ENCODE peak calls at places on chromosome 13, in five cellular contexts. One of them, this sample, is unnamed.

GRCh38 chr13:110560606-110561334 is 752 bp downstream of the RAB20 start:
- DNase-seq in IMR-90: no peak
- DNase-seq in AG04450: no peak
- DNase-seq in left ventricle myocardium inferior: peak
- DNase-seq in osteocyte: no peak
- DNase-seq in this sample: no peak

GRCh38 chr13:43546821-43547220 is 240.0 kb downstream of the ENOX1 start:
- DNase-seq in IMR-90: no peak
- DNase-seq in AG04450: no peak
- DNase-seq in left ventricle myocardium inferior: no peak
- DNase-seq in osteocyte: no peak
- DNase-seq in this sample: no peak

GRCh38 chr13:97116754-97117153 is 105.4 kb upstream of the MBNL2 start:
- DNase-seq in IMR-90: peak
- DNase-seq in AG04450: no peak
- DNase-seq in left ventricle myocardium inferior: no peak
- DNase-seq in osteocyte: no peak
- DNase-seq in this sample: no peak

GRCh38 chr13:23822252-23822824 is 66.9 kb downstream of the MIPEP start:
- DNase-seq in IMR-90: no peak
- DNase-seq in AG04450: no peak
- DNase-seq in left ventricle myocardium inferior: no peak
- DNase-seq in osteocyte: no peak
- DNase-seq in this sample: no peak

GRCh38 chr13:72920097-72920496 is 138.2 kb downstream of the PIBF1 start:
- DNase-seq in IMR-90: peak
- DNase-seq in AG04450: no peak
- DNase-seq in left ventricle myocardium inferior: peak
- DNase-seq in osteocyte: no peak
- DNase-seq in this sample: no peak

GRCh38 chr13:52085416-52085815 is 43.5 kb downstream of the NEK5 start:
- DNase-seq in IMR-90: peak
- DNase-seq in AG04450: peak
- DNase-seq in left ventricle myocardium inferior: no peak
- DNase-seq in osteocyte: no peak
- DNase-seq in this sample: no peak

GRCh38 chr13:39515231-39515630 is 87.8 kb downstream of the LHFPL6 start:
- DNase-seq in IMR-90: no peak
- DNase-seq in AG04450: no peak
- DNase-seq in left ventricle myocardium inferior: no peak
- DNase-seq in osteocyte: no peak
- DNase-seq in this sample: no peak

GRCh38 chr13:31263346-31263745 is 63.6 kb downstream of the B3GLCT start:
- DNase-seq in IMR-90: no peak
- DNase-seq in AG04450: no peak
- DNase-seq in left ventricle myocardium inferior: no peak
- DNase-seq in osteocyte: no peak
- DNase-seq in this sample: no peak

GRCh38 chr13:33322474-33322827 is 36.9 kb upstream of the STARD13 start:
- DNase-seq in IMR-90: peak
- DNase-seq in AG04450: peak
- DNase-seq in left ventricle myocardium inferior: peak
- DNase-seq in osteocyte: no peak
- DNase-seq in this sample: no peak

GRCh38 chr13:31885994-31886393 is 145.6 kb upstream of the FRY start:
- DNase-seq in IMR-90: peak
- DNase-seq in AG04450: no peak
- DNase-seq in left ventricle myocardium inferior: no peak
- DNase-seq in osteocyte: no peak
- DNase-seq in this sample: no peak

GRCh38 chr13:64553411-64554129 is 2676.6 kb downstream of the PCDH9 start:
- DNase-seq in IMR-90: peak
- DNase-seq in AG04450: peak
- DNase-seq in left ventricle myocardium inferior: no peak
- DNase-seq in osteocyte: no peak
- DNase-seq in this sample: no peak

GRCh38 chr13:76825415-76825814 is 60.8 kb downstream of the KCTD12 start:
- DNase-seq in IMR-90: peak
- DNase-seq in AG04450: no peak
- DNase-seq in left ventricle myocardium inferior: no peak
- DNase-seq in osteocyte: no peak
- DNase-seq in this sample: no peak

GRCh38 chr13:32264407-32264806 is 50.8 kb downstream of the ZAR1L start:
- DNase-seq in IMR-90: peak
- DNase-seq in AG04450: no peak
- DNase-seq in left ventricle myocardium inferior: peak
- DNase-seq in osteocyte: no peak
- DNase-seq in this sample: no peak

GRCh38 chr13:60329221-60329983 is 67.6 kb upstream of the TDRD3 start:
- DNase-seq in IMR-90: peak
- DNase-seq in AG04450: no peak
- DNase-seq in left ventricle myocardium inferior: no peak
- DNase-seq in osteocyte: no peak
- DNase-seq in this sample: no peak

GRCh38 chr13:82565191-82565590 is 1317.1 kb downstream of the SLITRK1 start:
- DNase-seq in IMR-90: no peak
- DNase-seq in AG04450: no peak
- DNase-seq in left ventricle myocardium inferior: no peak
- DNase-seq in osteocyte: no peak
- DNase-seq in this sample: no peak

GRCh38 chr13:110684388-110685056 is 21.4 kb downstream of the CARS2 start:
- DNase-seq in IMR-90: no peak
- DNase-seq in AG04450: no peak
- DNase-seq in left ventricle myocardium inferior: no peak
- DNase-seq in osteocyte: peak
- DNase-seq in this sample: no peak

GRCh38 chr13:80928241-80928640 is 587.3 kb upstream of the SPRY2 start:
- DNase-seq in IMR-90: no peak
- DNase-seq in AG04450: no peak
- DNase-seq in left ventricle myocardium inferior: no peak
- DNase-seq in osteocyte: no peak
- DNase-seq in this sample: no peak

GRCh38 chr13:39414339-39414738 is 188.7 kb downstream of the LHFPL6 start:
- DNase-seq in IMR-90: no peak
- DNase-seq in AG04450: no peak
- DNase-seq in left ventricle myocardium inferior: no peak
- DNase-seq in osteocyte: no peak
- DNase-seq in this sample: no peak

GRCh38 chr13:28413999-28414398 is 80.9 kb downstream of the FLT1 start:
- DNase-seq in IMR-90: no peak
- DNase-seq in AG04450: no peak
- DNase-seq in left ventricle myocardium inferior: no peak
- DNase-seq in osteocyte: no peak
- DNase-seq in this sample: no peak

GRCh38 chr13:32528358-32528757 is 10.2 kb downstream of the N4BP2L2 start:
- DNase-seq in IMR-90: peak
- DNase-seq in AG04450: no peak
- DNase-seq in left ventricle myocardium inferior: no peak
- DNase-seq in osteocyte: no peak
- DNase-seq in this sample: no peak

GRCh38 chr13:26280295-26280694 is 26.4 kb downstream of the CDK8 start:
- DNase-seq in IMR-90: peak
- DNase-seq in AG04450: no peak
- DNase-seq in left ventricle myocardium inferior: no peak
- DNase-seq in osteocyte: no peak
- DNase-seq in this sample: no peak

GRCh38 chr13:44311011-44311481 is 62.6 kb upstream of the SERP2 start:
- DNase-seq in IMR-90: peak
- DNase-seq in AG04450: no peak
- DNase-seq in left ventricle myocardium inferior: no peak
- DNase-seq in osteocyte: no peak
- DNase-seq in this sample: no peak

GRCh38 chr13:59946924-59947323 is 216.8 kb downstream of the DIAPH3 start:
- DNase-seq in IMR-90: peak
- DNase-seq in AG04450: no peak
- DNase-seq in left ventricle myocardium inferior: no peak
- DNase-seq in osteocyte: no peak
- DNase-seq in this sample: no peak

GRCh38 chr13:31765441-31765840 is 26.1 kb downstream of the RXFP2 start:
- DNase-seq in IMR-90: peak
- DNase-seq in AG04450: peak
- DNase-seq in left ventricle myocardium inferior: no peak
- DNase-seq in osteocyte: no peak
- DNase-seq in this sample: no peak

GRCh38 chr13:111283457-111283856 is 37.0 kb upstream of the TEX29 start:
- DNase-seq in IMR-90: no peak
- DNase-seq in AG04450: no peak
- DNase-seq in left ventricle myocardium inferior: no peak
- DNase-seq in osteocyte: no peak
- DNase-seq in this sample: no peak

GRCh38 chr13:76856141-76856571 is 30.0 kb downstream of the KCTD12 start:
- DNase-seq in IMR-90: peak
- DNase-seq in AG04450: no peak
- DNase-seq in left ventricle myocardium inferior: no peak
- DNase-seq in osteocyte: no peak
- DNase-seq in this sample: no peak

GRCh38 chr13:54742984-54743383 is 1714.4 kb downstream of the OLFM4 start:
- DNase-seq in IMR-90: no peak
- DNase-seq in AG04450: no peak
- DNase-seq in left ventricle myocardium inferior: no peak
- DNase-seq in osteocyte: no peak
- DNase-seq in this sample: no peak

GRCh38 chr13:44174769-44175425 is 198.7 kb upstream of the SERP2 start:
- DNase-seq in IMR-90: peak
- DNase-seq in AG04450: no peak
- DNase-seq in left ventricle myocardium inferior: no peak
- DNase-seq in osteocyte: no peak
- DNase-seq in this sample: no peak

GRCh38 chr13:91647361-91647970 is 249.0 kb downstream of the GPC5 start:
- DNase-seq in IMR-90: peak
- DNase-seq in AG04450: no peak
- DNase-seq in left ventricle myocardium inferior: no peak
- DNase-seq in osteocyte: no peak
- DNase-seq in this sample: no peak

GRCh38 chr13:104534847-104535246 is 1468.6 kb upstream of the SLC10A2 start:
- DNase-seq in IMR-90: no peak
- DNase-seq in AG04450: no peak
- DNase-seq in left ventricle myocardium inferior: no peak
- DNase-seq in osteocyte: no peak
- DNase-seq in this sample: no peak
- TF ChIP-seq CTCF in IMR-90: no peak
- TF ChIP-seq CTCF in AG04450: peak
- TF ChIP-seq CTCF in left ventricle myocardium inferior: no peak
- TF ChIP-seq CTCF in osteocyte: no peak
- TF ChIP-seq CTCF in this sample: peak

GRCh38 chr13:101155920-101156319 is 260.4 kb downstream of the NALCN start:
- DNase-seq in IMR-90: no peak
- DNase-seq in AG04450: no peak
- DNase-seq in left ventricle myocardium inferior: no peak
- DNase-seq in osteocyte: no peak
- DNase-seq in this sample: no peak
- TF ChIP-seq CTCF in IMR-90: peak
- TF ChIP-seq CTCF in AG04450: peak
- TF ChIP-seq CTCF in left ventricle myocardium inferior: peak
- TF ChIP-seq CTCF in osteocyte: peak
- TF ChIP-seq CTCF in this sample: peak

GRCh38 chr13:98495627-98496238 is 81.2 kb downstream of the STK24 start:
- DNase-seq in IMR-90: no peak
- DNase-seq in AG04450: no peak
- DNase-seq in left ventricle myocardium inferior: no peak
- DNase-seq in osteocyte: no peak
- DNase-seq in this sample: no peak

GRCh38 chr13:98493035-98493401 is 83.9 kb downstream of the STK24 start:
- DNase-seq in IMR-90: no peak
- DNase-seq in AG04450: no peak
- DNase-seq in left ventricle myocardium inferior: no peak
- DNase-seq in osteocyte: no peak
- DNase-seq in this sample: no peak

GRCh38 chr13:98496966-98497365 is 79.9 kb downstream of the STK24 start:
- DNase-seq in IMR-90: no peak
- DNase-seq in AG04450: no peak
- DNase-seq in left ventricle myocardium inferior: no peak
- DNase-seq in osteocyte: peak
- DNase-seq in this sample: no peak

GRCh38 chr13:98496239-98496668 is 80.7 kb downstream of the STK24 start:
- DNase-seq in IMR-90: peak
- DNase-seq in AG04450: no peak
- DNase-seq in left ventricle myocardium inferior: no peak
- DNase-seq in osteocyte: no peak
- DNase-seq in this sample: no peak

GRCh38 chr13:98494769-98495168 is 82.1 kb downstream of the STK24 start:
- DNase-seq in IMR-90: no peak
- DNase-seq in AG04450: no peak
- DNase-seq in left ventricle myocardium inferior: no peak
- DNase-seq in osteocyte: no peak
- DNase-seq in this sample: no peak
- TF ChIP-seq CTCF in IMR-90: no peak
- TF ChIP-seq CTCF in AG04450: no peak
- TF ChIP-seq CTCF in left ventricle myocardium inferior: no peak
- TF ChIP-seq CTCF in osteocyte: no peak
- TF ChIP-seq CTCF in this sample: no peak

GRCh38 chr13:108508263-108508662 is 121.1 kb upstream of the MYO16 start:
- DNase-seq in IMR-90: peak
- DNase-seq in AG04450: no peak
- DNase-seq in left ventricle myocardium inferior: no peak
- DNase-seq in osteocyte: no peak
- DNase-seq in this sample: no peak
- TF ChIP-seq CTCF in IMR-90: peak
- TF ChIP-seq CTCF in AG04450: peak
- TF ChIP-seq CTCF in left ventricle myocardium inferior: peak
- TF ChIP-seq CTCF in osteocyte: peak
- TF ChIP-seq CTCF in this sample: peak

GRCh38 chr13:30253830-30254229 is 53.5 kb downstream of the KATNAL1 start:
- DNase-seq in IMR-90: no peak
- DNase-seq in AG04450: no peak
- DNase-seq in left ventricle myocardium inferior: no peak
- DNase-seq in osteocyte: no peak
- DNase-seq in this sample: no peak

GRCh38 chr13:30257433-30258099 is 49.8 kb downstream of the KATNAL1 start:
- DNase-seq in IMR-90: peak
- DNase-seq in AG04450: no peak
- DNase-seq in left ventricle myocardium inferior: no peak
- DNase-seq in osteocyte: no peak
- DNase-seq in this sample: no peak

GRCh38 chr13:30255696-30256095 is 51.7 kb downstream of the KATNAL1 start:
- DNase-seq in IMR-90: no peak
- DNase-seq in AG04450: no peak
- DNase-seq in left ventricle myocardium inferior: no peak
- DNase-seq in osteocyte: no peak
- DNase-seq in this sample: no peak

DNA sequence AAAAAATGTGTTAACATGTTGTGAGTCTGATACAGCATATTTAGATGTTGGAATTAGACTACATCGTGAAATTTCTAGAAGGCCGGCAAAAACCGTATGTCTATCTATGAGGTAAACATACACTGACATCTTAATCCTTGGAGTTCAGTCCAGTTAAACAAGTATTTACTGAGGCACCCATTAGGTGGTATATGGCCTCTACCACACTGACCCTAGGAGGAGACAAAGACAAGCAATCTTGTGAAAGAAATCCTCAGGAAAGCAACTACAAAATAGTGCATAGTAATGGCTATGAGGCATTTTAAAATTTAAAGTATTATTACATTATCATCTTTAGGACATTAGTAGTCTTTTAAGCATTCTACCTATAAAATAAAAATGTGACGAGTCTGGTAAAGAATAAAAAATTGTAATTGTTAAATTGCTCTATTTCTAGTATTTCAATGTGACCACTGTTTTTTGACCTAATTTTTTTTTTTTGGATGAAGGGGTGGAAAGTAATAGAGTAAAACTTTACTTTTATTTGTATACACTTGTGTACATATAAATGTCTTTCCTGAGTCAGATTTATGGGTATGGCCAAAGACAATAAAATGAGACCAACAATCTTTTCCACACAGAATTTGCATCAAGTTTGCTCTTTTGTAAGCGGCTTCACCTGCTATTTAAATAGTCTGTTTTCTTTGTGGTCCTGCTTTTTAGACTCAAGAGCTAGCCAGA is 50.5 kb downstream of the KATNAL1 start:
- DNase-seq in IMR-90: no peak
- DNase-seq in AG04450: no peak
- DNase-seq in left ventricle myocardium inferior: no peak
- DNase-seq in osteocyte: no peak
- DNase-seq in this sample: no peak
- TF ChIP-seq CTCF in IMR-90: no peak
- TF ChIP-seq CTCF in AG04450: peak
- TF ChIP-seq CTCF in left ventricle myocardium inferior: no peak
- TF ChIP-seq CTCF in osteocyte: peak
- TF ChIP-seq CTCF in this sample: no peak

This sample was measured in type B pancreatic cell.